ENCODE peak calls at places on chromosomes 11 and 22, in five cellular contexts. C, B, K, U and T are unnamed samples.

GRCh38 chr11:128164090-128164741 is 423.1 kb downstream of the ETS1 start:
- DNase-seq in U (no peak), K (no peak), B (no peak), C (no peak), T (no peak)

GRCh38 chr11:112477929-112478317 is 217.3 kb upstream of the PLET1 start:
- DNase-seq in U (no peak), K (no peak), C (no peak), B (no peak), T (no peak)

GRCh38 chr11:76903325-76903724 is 42.6 kb downstream of the ACER3 start:
- DNase-seq in B (no peak), K (no peak), C (no peak), U (no peak), T (no peak)

GRCh38 chr22:35379146-35379993 is 1.5 kb upstream of the HMOX1 start:
- DNase-seq in U (no peak), C (no peak), B (no peak), K (no peak), T (no peak)

GRCh38 chr22:47600281-47600680 is 837.8 kb downstream of the TBC1D22A start:
- DNase-seq in K (no peak), B (no peak), C (no peak), U (no peak), T (no peak)

GRCh38 chr11:92227954-92228935 is 3.6 kb downstream of the FAT3 start:
- DNase-seq in C (no peak), U (peak; percentile 21), B (no peak), K (no peak), T (no peak)

GRCh38 chr11:95715777-95716241 is 73.8 kb downstream of the FAM76B start:
- DNase-seq in B (no peak), U (no peak), K (peak; percentile 89), C (no peak), T (no peak)

GRCh38 chr11:32340181-32340580 is 95.2 kb downstream of the WT1 start:
- DNase-seq in B (no peak), U (no peak), K (no peak), C (no peak), T (no peak)

GRCh38 chr22:38222797-38223119 is 21.0 kb downstream of the MAFF start:
- DNase-seq in C (no peak), U (no peak), K (no peak), B (no peak), T (no peak)

GRCh38 chr22:22396741-22397291 is 111.7 kb downstream of the ZNF280B start:
- DNase-seq in K (no peak), U (no peak), C (no peak), B (no peak), T (no peak)
- TF ChIP-seq RCOR1 in K (no peak), U (no peak), C (no peak), B (no peak), T (no peak)

DNA sequence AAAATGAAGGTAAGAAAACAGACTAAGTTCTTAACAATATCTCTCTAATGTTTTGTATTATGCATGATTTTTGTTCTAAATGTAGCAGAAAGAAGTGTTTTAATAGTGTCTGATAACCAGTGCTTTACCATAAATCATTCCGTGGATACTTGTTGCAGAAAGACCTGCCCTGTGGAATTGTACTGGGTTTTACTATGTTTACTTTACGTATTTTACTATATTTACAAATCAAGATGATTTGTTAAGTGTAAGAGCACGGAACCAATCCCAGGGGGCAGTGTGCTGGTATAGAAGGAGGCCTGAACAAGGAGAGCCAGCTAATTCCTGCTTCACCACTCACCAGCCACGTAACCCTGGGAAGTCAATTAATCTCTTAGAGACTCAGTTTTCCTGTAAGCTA is 1.4 kb downstream of the HTR3B start:
- DNase-seq in U (no peak), B (peak; percentile 23), C (peak; percentile 51), K (no peak), T (peak; percentile 54)
- TF ChIP-seq RCOR1 in U (no peak), B (no peak), C (no peak), K (no peak), T (no peak)

GRCh38 chr11:37502202-37502601 is 904.2 kb upstream of the RAG2 start:
- DNase-seq in B (no peak), C (peak; percentile 53), U (no peak), K (no peak), T (no peak)
- TF ChIP-seq RCOR1 in B (no peak), C (no peak), U (no peak), K (no peak), T (no peak)

GRCh38 chr11:45646275-45646970 is 19.0 kb downstream of the CHST1 start:
- DNase-seq in C (peak; percentile 22), K (peak; percentile 7), U (peak; percentile 51), B (peak; percentile 29), T (peak; percentile 17)

GRCh38 chr11:45648931-45649330 is 16.5 kb downstream of the CHST1 start:
- DNase-seq in U (no peak), C (no peak), K (no peak), B (no peak), T (no peak)

GRCh38 chr11:45649544-45650165 is 15.8 kb downstream of the CHST1 start:
- DNase-seq in U (no peak), C (no peak), B (peak; percentile 34), K (no peak), T (no peak)

GRCh38 chr11:45647329-45647728 is 18.1 kb downstream of the CHST1 start:
- DNase-seq in B (no peak), C (no peak), U (no peak), K (no peak), T (no peak)

DNA sequence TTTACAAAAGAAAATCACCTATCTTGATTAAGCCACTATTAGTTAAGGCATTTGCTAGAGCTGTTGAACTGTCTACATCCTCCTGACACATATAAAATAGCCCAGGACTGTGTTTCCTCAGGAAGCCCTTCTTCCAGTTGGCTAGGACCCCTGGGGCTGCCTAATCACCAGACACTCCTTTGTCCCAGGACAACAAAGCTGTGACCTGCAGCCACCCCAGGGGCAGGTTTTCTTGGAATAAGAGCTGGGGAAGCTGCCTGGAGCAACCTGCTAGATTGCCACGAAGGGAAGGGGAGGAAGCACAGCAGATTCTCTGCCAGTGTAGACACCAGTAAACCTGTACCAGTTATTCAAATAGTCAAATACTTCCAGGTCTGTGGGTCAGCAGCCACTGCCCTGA is 17.6 kb downstream of the CHST1 start:
- DNase-seq in U (no peak), C (no peak), B (no peak), K (no peak), T (no peak)
- TF ChIP-seq RCOR1 in U (no peak), C (no peak), B (no peak), K (no peak), T (no peak)

GRCh38 chr11:93700830-93701229 is 39.3 kb downstream of the CEP295 start:
- DNase-seq in K (no peak), C (peak; percentile 65), U (no peak), B (no peak), T (no peak)

GRCh38 chr11:93704237-93704636 is 37.1 kb downstream of the TAF1D start:
- DNase-seq in B (peak; percentile 20), U (no peak), C (no peak), K (no peak), T (peak; percentile 20)
- TF ChIP-seq RCOR1 in B (no peak), U (no peak), C (no peak), K (no peak), T (no peak)

DNA sequence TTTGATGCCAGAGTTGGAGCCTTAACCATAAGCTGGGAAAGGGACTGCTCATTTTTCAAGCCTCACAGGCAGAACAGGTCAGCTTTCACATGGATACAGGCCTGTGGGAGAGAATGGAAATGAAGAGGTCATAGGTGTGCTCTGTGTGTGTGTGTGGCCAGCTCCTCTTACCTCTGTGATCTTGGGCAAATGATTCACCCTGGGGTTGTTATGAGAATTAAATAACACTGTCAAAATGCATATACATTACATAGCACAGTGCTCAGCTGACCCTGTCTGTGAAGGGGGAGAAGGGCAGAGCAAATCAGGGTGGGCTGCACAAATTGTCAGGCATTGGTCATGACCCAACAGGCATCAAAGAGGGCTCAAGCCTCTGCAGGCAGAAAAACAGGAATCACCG is 372.5 kb downstream of the TENM4 start:
- DNase-seq in B (no peak), C (peak; percentile 77), U (peak; percentile 49), K (no peak), T (no peak)
- TF ChIP-seq RCOR1 in B (no peak), C (no peak), U (no peak), K (no peak), T (no peak)

GRCh38 chr11:134374171-134374570 is 37.9 kb downstream of the B3GAT1 start:
- DNase-seq in U (no peak), C (no peak), B (no peak), K (no peak), T (no peak)
- TF ChIP-seq RCOR1 in U (no peak), C (no peak), B (no peak), K (no peak), T (no peak)

GRCh38 chr11:104653011-104653806 is 245.1 kb downstream of the CASP12 start:
- DNase-seq in C (no peak), U (peak; percentile 17), K (no peak), B (no peak), T (no peak)
- TF ChIP-seq RCOR1 in C (no peak), U (no peak), K (no peak), B (no peak), T (no peak)

GRCh38 chr11:380996-381395 is 11.7 kb downstream of the B4GALNT4 start:
- DNase-seq in B (no peak), C (no peak), U (no peak), K (no peak), T (no peak)

GRCh38 chr11:380491-380890 is 11.2 kb downstream of the B4GALNT4 start:
- DNase-seq in C (no peak), K (no peak), B (no peak), U (no peak), T (no peak)

GRCh38 chr11:382081-382643 is 11.8 kb upstream of the PKP3 start:
- DNase-seq in K (no peak), B (no peak), C (no peak), U (no peak), T (no peak)

GRCh38 chr11:380095-380480 is 10.8 kb downstream of the B4GALNT4 start:
- DNase-seq in C (no peak), K (no peak), U (no peak), B (no peak), T (no peak)

DNA sequence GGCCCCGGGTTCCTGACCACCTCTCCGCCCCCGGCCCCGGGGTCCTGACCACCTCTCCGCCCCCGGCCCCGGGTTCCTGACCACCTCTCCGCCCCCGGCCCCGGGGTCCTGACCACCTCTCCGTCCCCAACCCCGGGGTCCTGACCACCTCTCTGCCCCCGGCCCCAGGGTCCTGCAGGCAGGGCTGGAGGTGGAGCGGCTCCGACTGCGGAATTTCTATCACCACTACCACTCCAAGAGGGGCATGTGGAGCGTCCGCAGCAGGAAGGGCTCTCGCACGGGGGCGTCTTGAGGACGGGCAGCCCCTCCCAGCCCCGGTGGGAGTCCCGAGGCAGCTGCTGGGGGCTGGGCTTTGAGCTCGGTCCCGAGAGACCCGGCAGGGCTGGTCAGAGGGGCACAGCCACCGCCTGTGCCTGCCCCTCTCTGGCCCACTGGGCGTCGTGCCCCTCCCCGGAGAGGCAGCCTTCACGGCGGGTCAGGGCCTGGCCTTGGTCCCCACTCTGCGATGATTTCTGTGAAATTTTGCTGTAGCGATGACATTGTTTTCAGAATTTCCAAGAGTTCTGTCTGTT is 12.3 kb downstream of the B4GALNT4 start:
- DNase-seq in C (no peak), K (no peak), B (no peak), U (no peak), T (no peak)
- TF ChIP-seq RCOR1 in C (no peak), K (no peak), B (no peak), U (no peak), T (no peak)

GRCh38 chr11:94018721-94019120 is 2.4 kb upstream of the HEPHL1 start:
- DNase-seq in B (no peak), U (no peak), K (no peak), C (no peak), T (no peak)
- TF ChIP-seq RCOR1 in B (no peak), U (no peak), K (no peak), C (no peak), T (no peak)